ENCODE peak calls at places on chromosomes 4 and X, in six cellular contexts. One of them, this sample, is unnamed.

GRCh38 chr4:155005395-155006087 is 202.9 kb upstream of the NPY2R start:
- DNase-seq in MM.1S: no peak
- DNase-seq in right lobe of liver: no peak
- DNase-seq in lower lobe of right lung: no peak
- DNase-seq in left lung: no peak
- DNase-seq in mesendoderm: no peak
- DNase-seq in this sample: no peak

GRCh38 chrX:51614353-51614752 is 4.4 kb downstream of the CENPVL3 start:
- DNase-seq in MM.1S: peak; percentile 39
- DNase-seq in right lobe of liver: no peak
- DNase-seq in lower lobe of right lung: no peak
- DNase-seq in left lung: no peak
- DNase-seq in mesendoderm: peak; percentile 35
- DNase-seq in this sample: no peak

GRCh38 chr4:26073886-26074560 is 160.0 kb downstream of the SMIM20 start:
- DNase-seq in MM.1S: no peak
- DNase-seq in right lobe of liver: no peak
- DNase-seq in lower lobe of right lung: no peak
- DNase-seq in left lung: no peak
- DNase-seq in mesendoderm: no peak
- DNase-seq in this sample: no peak

GRCh38 chr4:94595880-94596483 is 144.2 kb downstream of the PDLIM5 start:
- DNase-seq in MM.1S: peak; percentile 56
- DNase-seq in right lobe of liver: no peak
- DNase-seq in lower lobe of right lung: no peak
- DNase-seq in left lung: no peak
- DNase-seq in mesendoderm: peak; percentile 57
- DNase-seq in this sample: no peak

GRCh38 chr4:138609943-138610350 is 367.8 kb upstream of the SLC7A11 start:
- DNase-seq in MM.1S: peak; percentile 30
- DNase-seq in right lobe of liver: no peak
- DNase-seq in lower lobe of right lung: no peak
- DNase-seq in left lung: no peak
- DNase-seq in mesendoderm: no peak
- DNase-seq in this sample: peak; percentile 15

GRCh38 chr4:125316781-125317525 is 2.2 kb downstream of the FAT4 start:
- DNase-seq in MM.1S: no peak
- DNase-seq in right lobe of liver: peak; percentile 51
- DNase-seq in lower lobe of right lung: peak; percentile 55
- DNase-seq in left lung: peak; percentile 33
- DNase-seq in mesendoderm: peak; percentile 59
- DNase-seq in this sample: peak; percentile 69

GRCh38 chrX:48511561-48511960 is 2.8 kb downstream of the PORCN start:
- DNase-seq in MM.1S: no peak
- DNase-seq in right lobe of liver: no peak
- DNase-seq in lower lobe of right lung: no peak
- DNase-seq in left lung: no peak
- DNase-seq in mesendoderm: peak; percentile 41
- DNase-seq in this sample: no peak

GRCh38 chrX:41176263-41176662 is 91.0 kb downstream of the USP9X start:
- DNase-seq in MM.1S: no peak
- DNase-seq in right lobe of liver: no peak
- DNase-seq in lower lobe of right lung: no peak
- DNase-seq in left lung: no peak
- DNase-seq in mesendoderm: no peak
- DNase-seq in this sample: no peak

GRCh38 chr4:184448828-184449227 is 25.5 kb downstream of the IRF2 start:
- DNase-seq in MM.1S: peak; percentile 94
- DNase-seq in right lobe of liver: peak; percentile 50
- DNase-seq in lower lobe of right lung: peak; percentile 51
- DNase-seq in left lung: peak; percentile 54
- DNase-seq in mesendoderm: no peak
- DNase-seq in this sample: peak; percentile 86

GRCh38 chr4:178174756-178175155 is 732.5 kb upstream of the AGA start:
- DNase-seq in MM.1S: no peak
- DNase-seq in right lobe of liver: no peak
- DNase-seq in lower lobe of right lung: no peak
- DNase-seq in left lung: no peak
- DNase-seq in mesendoderm: no peak
- DNase-seq in this sample: no peak

GRCh38 chr4:53863163-53863562 is 201.2 kb downstream of the CHIC2 start:
- DNase-seq in MM.1S: no peak
- DNase-seq in right lobe of liver: no peak
- DNase-seq in lower lobe of right lung: no peak
- DNase-seq in left lung: no peak
- DNase-seq in mesendoderm: no peak
- DNase-seq in this sample: peak; percentile 55

GRCh38 chr4:118354913-118355312 is 2.1 kb upstream of the PRSS12 start:
- DNase-seq in MM.1S: no peak
- DNase-seq in right lobe of liver: no peak
- DNase-seq in lower lobe of right lung: no peak
- DNase-seq in left lung: no peak
- DNase-seq in mesendoderm: no peak
- DNase-seq in this sample: no peak

GRCh38 chr4:95317124-95317820 is 231.5 kb downstream of the UNC5C start:
- DNase-seq in MM.1S: no peak
- DNase-seq in right lobe of liver: no peak
- DNase-seq in lower lobe of right lung: no peak
- DNase-seq in left lung: no peak
- DNase-seq in mesendoderm: no peak
- DNase-seq in this sample: no peak

GRCh38 chr4:91113130-91113706 is 986.0 kb downstream of the CCSER1 start:
- DNase-seq in MM.1S: peak; percentile 20
- DNase-seq in right lobe of liver: no peak
- DNase-seq in lower lobe of right lung: no peak
- DNase-seq in left lung: no peak
- DNase-seq in mesendoderm: peak; percentile 79
- DNase-seq in this sample: no peak

GRCh38 chr4:185932491-185932890 is 120.5 kb upstream of the SORBS2 start:
- DNase-seq in MM.1S: no peak
- DNase-seq in right lobe of liver: no peak
- DNase-seq in lower lobe of right lung: no peak
- DNase-seq in left lung: no peak
- DNase-seq in mesendoderm: no peak
- DNase-seq in this sample: no peak

GRCh38 chr4:137905930-137906329 is 336.2 kb downstream of the SLC7A11 start:
- DNase-seq in MM.1S: no peak
- DNase-seq in right lobe of liver: no peak
- DNase-seq in lower lobe of right lung: no peak
- DNase-seq in left lung: no peak
- DNase-seq in mesendoderm: no peak
- DNase-seq in this sample: no peak

DNA sequence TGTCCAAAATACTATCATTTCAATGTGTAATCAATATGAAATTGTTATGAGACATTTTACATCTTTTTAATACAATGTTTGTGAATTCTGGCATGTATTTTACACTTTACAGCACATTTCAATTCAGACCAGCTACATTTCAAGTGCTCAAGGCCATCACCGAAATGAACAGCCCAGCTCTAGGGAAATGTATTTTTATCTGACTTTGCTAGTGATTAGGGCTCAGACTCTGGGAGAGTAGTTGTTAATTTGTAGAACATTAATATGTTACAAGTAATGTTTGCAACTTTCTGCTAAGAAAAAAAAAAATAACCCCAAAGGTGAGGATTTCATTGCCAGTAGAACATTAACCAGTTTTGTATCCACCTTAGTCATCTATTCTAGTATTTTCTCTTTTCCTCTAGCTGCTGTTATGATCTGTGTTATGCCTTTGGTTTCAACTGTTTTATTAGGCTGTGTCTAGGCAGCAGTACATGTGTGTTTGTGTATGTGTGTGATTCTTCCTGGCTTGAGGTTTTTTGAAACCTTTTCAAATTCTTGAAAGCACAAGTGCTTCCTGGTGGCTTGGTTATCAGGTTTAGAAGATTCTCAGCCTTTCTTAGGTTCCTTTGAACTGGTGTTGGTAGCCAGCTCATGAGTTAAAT is 125.9 kb downstream of the NSUN7 start:
- DNase-seq in MM.1S: no peak
- DNase-seq in right lobe of liver: no peak
- DNase-seq in lower lobe of right lung: no peak
- DNase-seq in left lung: no peak
- DNase-seq in mesendoderm: no peak
- DNase-seq in this sample: peak; percentile 36
- H3K36me3 ChIP-seq in MM.1S: no peaks in the 10 kb centered on the region
- H3K36me3 ChIP-seq in right lobe of liver: peaks cover 7% of the 10 kb centered on the region
- H3K36me3 ChIP-seq in lower lobe of right lung: peaks cover 30% of the 10 kb centered on the region
- H3K36me3 ChIP-seq in left lung: peaks cover 8% of the 10 kb centered on the region
- H3K36me3 ChIP-seq in mesendoderm: no peaks in the 10 kb centered on the region
- H3K36me3 ChIP-seq in this sample: no peaks in the 10 kb centered on the region

GRCh38 chrX:39158801-39159657 is 357.8 kb downstream of the MID1IP1 start:
- DNase-seq in MM.1S: peak; percentile 66
- DNase-seq in right lobe of liver: no peak
- DNase-seq in lower lobe of right lung: peak; percentile 56
- DNase-seq in left lung: peak; percentile 47
- DNase-seq in mesendoderm: peak; percentile 65
- DNase-seq in this sample: no peak
- H3K36me3 ChIP-seq in MM.1S: no peaks in the 10 kb centered on the region
- H3K36me3 ChIP-seq in right lobe of liver: no peaks in the 10 kb centered on the region
- H3K36me3 ChIP-seq in lower lobe of right lung: no peaks in the 10 kb centered on the region
- H3K36me3 ChIP-seq in left lung: no peaks in the 10 kb centered on the region
- H3K36me3 ChIP-seq in mesendoderm: no peaks in the 10 kb centered on the region
- H3K36me3 ChIP-seq in this sample: no peaks in the 10 kb centered on the region

GRCh38 chr4:169048867-169049266 is 38.8 kb upstream of the CBR4 start:
- DNase-seq in MM.1S: no peak
- DNase-seq in right lobe of liver: no peak
- DNase-seq in lower lobe of right lung: no peak
- DNase-seq in left lung: no peak
- DNase-seq in mesendoderm: no peak
- DNase-seq in this sample: no peak

GRCh38 chr4:169047967-169048366 is 37.9 kb upstream of the CBR4 start:
- DNase-seq in MM.1S: no peak
- DNase-seq in right lobe of liver: no peak
- DNase-seq in lower lobe of right lung: no peak
- DNase-seq in left lung: no peak
- DNase-seq in mesendoderm: no peak
- DNase-seq in this sample: peak; percentile 50

GRCh38 chr4:169050308-169050707 is 40.3 kb upstream of the CBR4 start:
- DNase-seq in MM.1S: no peak
- DNase-seq in right lobe of liver: no peak
- DNase-seq in lower lobe of right lung: no peak
- DNase-seq in left lung: no peak
- DNase-seq in mesendoderm: peak; percentile 34
- DNase-seq in this sample: peak; percentile 54

GRCh38 chr4:169051936-169052335 is 41.9 kb upstream of the CBR4 start:
- DNase-seq in MM.1S: no peak
- DNase-seq in right lobe of liver: peak; percentile 44
- DNase-seq in lower lobe of right lung: no peak
- DNase-seq in left lung: no peak
- DNase-seq in mesendoderm: no peak
- DNase-seq in this sample: no peak

GRCh38 chr4:169051331-169051730 is 41.3 kb upstream of the CBR4 start:
- DNase-seq in MM.1S: no peak
- DNase-seq in right lobe of liver: no peak
- DNase-seq in lower lobe of right lung: no peak
- DNase-seq in left lung: no peak
- DNase-seq in mesendoderm: no peak
- DNase-seq in this sample: no peak
- H3K36me3 ChIP-seq in MM.1S: no peaks in the 10 kb centered on the region
- H3K36me3 ChIP-seq in right lobe of liver: no peaks in the 10 kb centered on the region
- H3K36me3 ChIP-seq in lower lobe of right lung: no peaks in the 10 kb centered on the region
- H3K36me3 ChIP-seq in left lung: no peaks in the 10 kb centered on the region
- H3K36me3 ChIP-seq in mesendoderm: no peaks in the 10 kb centered on the region
- H3K36me3 ChIP-seq in this sample: no peaks in the 10 kb centered on the region

DNA sequence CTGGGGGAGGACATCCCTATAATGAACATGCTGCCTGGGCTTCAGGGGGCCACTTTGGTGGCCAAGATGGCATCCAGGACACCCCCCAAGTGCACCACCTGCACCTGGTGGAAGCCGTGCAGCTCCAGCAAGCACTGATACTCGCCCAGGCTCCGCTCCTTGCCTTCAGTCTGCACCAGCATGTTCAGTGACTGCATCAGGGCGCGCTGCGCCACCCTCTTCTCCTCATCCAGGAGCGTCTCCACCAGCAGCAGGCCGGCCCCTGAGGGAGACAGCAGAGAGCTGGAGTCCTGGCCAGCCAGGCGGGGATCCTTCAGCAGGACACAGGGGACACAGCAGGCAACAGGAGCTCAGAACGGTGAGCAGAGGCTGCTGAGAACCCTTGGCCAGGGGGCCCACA is 11.3 kb upstream of the SLC25A6 start:
- DNase-seq in MM.1S: no peak
- DNase-seq in right lobe of liver: no peak
- DNase-seq in lower lobe of right lung: peak; percentile 22
- DNase-seq in left lung: peak; percentile 13
- DNase-seq in mesendoderm: no peak
- DNase-seq in this sample: no peak
- H3K36me3 ChIP-seq in MM.1S: no peaks in the 10 kb centered on the region
- H3K36me3 ChIP-seq in right lobe of liver: peaks cover 24% of the 10 kb centered on the region
- H3K36me3 ChIP-seq in lower lobe of right lung: peaks cover 62% of the 10 kb centered on the region
- H3K36me3 ChIP-seq in left lung: peaks cover 87% of the 10 kb centered on the region
- H3K36me3 ChIP-seq in mesendoderm: peaks cover 15% of the 10 kb centered on the region
- H3K36me3 ChIP-seq in this sample: no peaks in the 10 kb centered on the region

GRCh38 chrX:118652717-118653116 is 74.7 kb upstream of the IL13RA1 start:
- DNase-seq in MM.1S: no peak
- DNase-seq in right lobe of liver: no peak
- DNase-seq in lower lobe of right lung: no peak
- DNase-seq in left lung: no peak
- DNase-seq in mesendoderm: no peak
- DNase-seq in this sample: no peak
- H3K36me3 ChIP-seq in MM.1S: no peaks in the 10 kb centered on the region
- H3K36me3 ChIP-seq in right lobe of liver: no peaks in the 10 kb centered on the region
- H3K36me3 ChIP-seq in lower lobe of right lung: peaks cover 12% of the 10 kb centered on the region
- H3K36me3 ChIP-seq in left lung: peaks cover 12% of the 10 kb centered on the region
- H3K36me3 ChIP-seq in mesendoderm: no peaks in the 10 kb centered on the region
- H3K36me3 ChIP-seq in this sample: no peaks in the 10 kb centered on the region

GRCh38 chr4:174578366-174578765 is 56.1 kb upstream of the HPGD start:
- DNase-seq in MM.1S: no peak
- DNase-seq in right lobe of liver: no peak
- DNase-seq in lower lobe of right lung: no peak
- DNase-seq in left lung: no peak
- DNase-seq in mesendoderm: no peak
- DNase-seq in this sample: no peak

GRCh38 chr4:174580597-174580996 is 58.3 kb upstream of the HPGD start:
- DNase-seq in MM.1S: no peak
- DNase-seq in right lobe of liver: no peak
- DNase-seq in lower lobe of right lung: no peak
- DNase-seq in left lung: no peak
- DNase-seq in mesendoderm: no peak
- DNase-seq in this sample: no peak

GRCh38 chr4:174579421-174579820 is 57.1 kb upstream of the HPGD start:
- DNase-seq in MM.1S: no peak
- DNase-seq in right lobe of liver: no peak
- DNase-seq in lower lobe of right lung: no peak
- DNase-seq in left lung: no peak
- DNase-seq in mesendoderm: no peak
- DNase-seq in this sample: no peak

GRCh38 chr4:174575436-174575835 is 53.1 kb upstream of the HPGD start:
- DNase-seq in MM.1S: no peak
- DNase-seq in right lobe of liver: no peak
- DNase-seq in lower lobe of right lung: no peak
- DNase-seq in left lung: no peak
- DNase-seq in mesendoderm: no peak
- DNase-seq in this sample: no peak
- H3K36me3 ChIP-seq in MM.1S: no peaks in the 10 kb centered on the region
- H3K36me3 ChIP-seq in right lobe of liver: no peaks in the 10 kb centered on the region
- H3K36me3 ChIP-seq in lower lobe of right lung: no peaks in the 10 kb centered on the region
- H3K36me3 ChIP-seq in left lung: no peaks in the 10 kb centered on the region
- H3K36me3 ChIP-seq in mesendoderm: no peaks in the 10 kb centered on the region
- H3K36me3 ChIP-seq in this sample: no peaks in the 10 kb centered on the region